ENCODE peak calls at places on chromosomes 4 and X, in eight cellular contexts. Q, S, H, Z, U, M, V and R are unnamed samples.

GRCh38 chrX:85001344-85001743 is 2.3 kb upstream of the APOOL start:
- DNase-seq in H (no peak), S (no peak), V (no peak), Q (no peak), Z (no peak), U (no peak), M (no peak), R (no peak)

GRCh38 chr4:73251384-73251783 is 7.2 kb downstream of the ANKRD17 start:
- DNase-seq in Q (no peak), V (no peak), U (no peak), Z (no peak), M (no peak), S (no peak), H (peak), R (no peak)

GRCh38 chr4:55980725-55981124 is 32.0 kb downstream of the CEP135 start:
- DNase-seq in U (no peak), M (no peak), S (no peak), Q (no peak), Z (no peak), H (no peak), V (no peak), R (no peak)

GRCh38 chr4:184265566-184266351 is 48.1 kb upstream of the ENPP6 start:
- DNase-seq in U (no peak), Q (no peak), H (no peak), Z (no peak), V (no peak), M (peak), S (no peak), R (no peak)

GRCh38 chrX:38816158-38816557 is 14.9 kb downstream of the MID1IP1 start:
- DNase-seq in Q (no peak), Z (no peak), S (no peak), M (no peak), V (no peak), H (no peak), U (no peak), R (no peak)

GRCh38 chrX:78513996-78514745 is 145.0 kb downstream of the RTL3 start:
- DNase-seq in M (no peak), S (no peak), U (no peak), Q (no peak), Z (no peak), H (peak), V (no peak), R (no peak)

GRCh38 chr4:59848457-59848856 is 1351.7 kb upstream of the ADGRL3 start:
- DNase-seq in V (no peak), Z (no peak), M (no peak), U (no peak), S (no peak), H (peak), Q (no peak), R (no peak)

GRCh38 chr4:74631338-74631737 is 163.0 kb downstream of the BTC start:
- DNase-seq in Z (no peak), Q (no peak), M (no peak), V (no peak), U (no peak), H (no peak), S (no peak), R (no peak)

GRCh38 chrX:10900585-10901289 is 210.4 kb upstream of the HCCS start:
- DNase-seq in H (no peak), V (no peak), M (peak), Q (no peak), U (no peak), Z (no peak), S (no peak), R (no peak)

GRCh38 chr4:31741321-31741720 is 1021.2 kb downstream of the PCDH7 start:
- DNase-seq in H (no peak), M (no peak), Z (no peak), S (no peak), V (no peak), Q (no peak), U (no peak), R (no peak)

GRCh38 chrX:131783555-131784338 is 239.4 kb upstream of the STK26 start:
- DNase-seq in Q (no peak), U (peak), M (peak), V (no peak), S (no peak), H (no peak), Z (no peak), R (peak)

DNA sequence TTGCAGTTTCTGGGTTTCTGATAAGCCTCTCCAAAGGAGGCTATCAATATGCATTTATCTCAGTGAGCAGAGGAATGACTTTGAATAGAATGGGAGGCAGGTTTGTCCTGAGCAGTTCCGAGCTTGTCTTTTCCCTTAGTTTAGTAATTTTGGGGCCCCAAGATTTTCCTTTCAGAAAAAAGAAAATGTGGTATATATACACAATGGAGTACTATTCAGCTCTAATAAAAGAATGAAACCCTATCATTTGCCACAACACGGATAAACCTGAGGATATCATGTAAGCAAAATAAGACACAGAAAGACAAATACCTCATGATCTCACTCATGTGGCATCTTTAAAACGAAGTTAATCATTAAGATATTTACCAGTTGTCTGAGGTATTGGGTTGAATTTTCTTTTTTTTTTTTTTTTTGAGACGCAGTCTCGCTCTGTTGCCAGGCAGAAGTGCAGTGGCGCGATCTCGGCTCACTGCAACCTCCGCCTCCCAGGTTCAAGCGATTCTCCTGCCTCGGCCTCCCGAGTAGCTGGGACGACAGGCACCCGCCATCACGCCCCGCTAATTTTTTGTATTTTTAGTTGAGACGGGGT is 532 bp downstream of the ZNF721 start:
- DNase-seq in M (no peak), Q (no peak), Z (no peak), H (no peak), S (no peak), V (no peak), U (no peak), R (no peak)
- H3K27ac ChIP-seq in M (peak), Q (peak), Z (peak), H (peak), S (peak), V (peak), U (no peak), R (peak)

GRCh38 chr4:185738038-185738552 is 73.9 kb downstream of the SORBS2 start:
- DNase-seq in S (no peak), U (no peak), Z (no peak), H (no peak), V (no peak), Q (no peak), M (peak), R (peak)
- H3K4me3 ChIP-seq in S (no peak), U (no peak), Z (peak), H (no peak), V (no peak), Q (no peak), M (no peak), R (peak)

DNA sequence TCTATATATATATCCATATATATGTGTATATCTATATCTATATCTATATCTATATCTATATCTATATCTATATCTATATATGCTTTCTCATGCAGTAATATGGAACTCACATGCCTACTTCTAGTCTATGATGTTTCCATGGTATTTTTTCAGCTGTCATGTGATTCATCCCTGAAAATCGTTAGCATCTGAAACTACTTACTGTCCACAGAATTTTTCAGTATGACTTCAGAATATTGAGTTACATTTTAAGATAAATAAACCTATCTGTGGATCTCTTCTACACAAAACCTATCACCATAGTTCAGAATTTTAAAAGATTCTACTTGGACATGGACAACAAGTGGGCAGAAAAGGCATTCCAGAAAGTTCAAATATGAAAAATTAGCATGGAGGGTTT is 855.1 kb upstream of the INTU start:
- DNase-seq in S (no peak), Z (no peak), H (no peak), V (peak), Q (no peak), U (no peak), M (peak), R (no peak)
- H3K27ac ChIP-seq in S (no peak), Z (no peak), H (no peak), V (no peak), Q (no peak), U (no peak), M (peak), R (no peak)

GRCh38 chrX:45022144-45022543 is 149.2 kb downstream of the KDM6A start:
- DNase-seq in V (no peak), Z (no peak), S (no peak), H (peak), M (no peak), Q (no peak), U (no peak), R (no peak)

DNA sequence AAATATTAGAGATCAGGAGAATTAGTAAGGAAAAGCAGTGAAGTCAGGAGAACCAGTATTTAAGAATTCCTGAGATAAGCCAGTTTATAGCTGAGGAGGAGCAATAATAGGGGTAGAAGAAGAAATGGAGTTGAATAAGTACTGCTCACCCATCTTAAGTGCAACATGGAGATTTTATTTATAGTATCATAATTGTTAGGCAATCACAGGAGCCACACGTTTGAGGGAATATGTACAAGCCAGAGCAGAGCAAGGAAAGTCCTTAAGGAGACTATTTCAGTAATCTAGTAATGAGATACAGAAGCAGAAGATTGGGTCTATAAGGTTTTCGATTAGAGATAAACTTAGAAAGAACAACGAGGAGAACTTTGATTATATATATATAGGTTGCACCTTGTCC is 145.0 kb downstream of the KDM6A start:
- DNase-seq in M (no peak), H (no peak), Z (no peak), V (no peak), Q (no peak), U (no peak), S (no peak), R (no peak)
- H3K4me3 ChIP-seq in M (no peak), H (no peak), Z (no peak), V (no peak), Q (no peak), U (no peak), S (no peak), R (no peak)

DNA sequence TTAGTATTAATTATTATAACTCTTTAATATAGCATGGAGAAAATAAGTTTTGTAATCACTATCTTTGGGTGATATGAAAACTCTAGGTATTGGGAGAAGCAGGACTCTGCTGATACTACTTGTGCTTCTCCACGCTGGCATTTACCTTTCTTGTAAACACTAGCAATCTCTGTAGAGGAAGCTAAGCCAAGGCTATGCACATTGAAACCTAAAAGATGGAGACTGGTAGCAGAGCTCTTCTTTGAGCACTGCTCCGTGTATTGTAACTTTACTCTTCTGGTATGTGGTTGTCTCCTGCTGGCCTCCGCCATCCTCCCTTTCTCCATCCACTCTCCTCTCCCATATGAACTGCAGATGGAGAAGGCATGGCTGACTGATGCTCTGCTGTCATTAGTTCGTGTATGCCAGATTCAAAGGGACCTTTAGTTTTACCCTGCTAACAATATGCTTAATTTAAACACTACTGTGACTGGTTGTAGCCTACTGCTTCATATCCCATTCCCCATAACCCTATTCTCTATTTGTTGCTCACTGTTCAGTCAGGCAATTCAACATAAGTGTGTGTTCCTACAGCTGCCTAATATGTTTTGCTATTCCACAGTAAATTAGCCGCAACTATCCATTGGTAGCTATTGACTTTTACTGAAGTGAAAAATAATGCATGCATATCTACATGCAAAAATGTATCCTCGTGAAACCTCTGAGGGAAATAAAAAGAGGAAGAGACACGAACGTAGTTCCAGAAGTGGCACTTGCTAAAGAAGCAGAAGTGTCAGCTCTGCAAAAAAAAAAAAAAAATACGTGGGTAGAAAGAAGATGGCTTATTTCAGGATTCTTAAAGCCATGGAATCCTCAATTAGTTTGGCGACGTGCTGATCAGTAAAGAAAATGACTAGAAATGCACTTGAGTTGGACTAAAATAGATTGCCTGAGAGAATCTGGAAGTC is 55.6 kb upstream of the CCSER1 start:
- DNase-seq in U (no peak), M (no peak), H (no peak), Z (no peak), Q (no peak), S (no peak), V (no peak), R (no peak)
- H3K27ac ChIP-seq in U (no peak), M (no peak), H (no peak), Z (no peak), Q (no peak), S (no peak), V (no peak), R (no peak)

DNA sequence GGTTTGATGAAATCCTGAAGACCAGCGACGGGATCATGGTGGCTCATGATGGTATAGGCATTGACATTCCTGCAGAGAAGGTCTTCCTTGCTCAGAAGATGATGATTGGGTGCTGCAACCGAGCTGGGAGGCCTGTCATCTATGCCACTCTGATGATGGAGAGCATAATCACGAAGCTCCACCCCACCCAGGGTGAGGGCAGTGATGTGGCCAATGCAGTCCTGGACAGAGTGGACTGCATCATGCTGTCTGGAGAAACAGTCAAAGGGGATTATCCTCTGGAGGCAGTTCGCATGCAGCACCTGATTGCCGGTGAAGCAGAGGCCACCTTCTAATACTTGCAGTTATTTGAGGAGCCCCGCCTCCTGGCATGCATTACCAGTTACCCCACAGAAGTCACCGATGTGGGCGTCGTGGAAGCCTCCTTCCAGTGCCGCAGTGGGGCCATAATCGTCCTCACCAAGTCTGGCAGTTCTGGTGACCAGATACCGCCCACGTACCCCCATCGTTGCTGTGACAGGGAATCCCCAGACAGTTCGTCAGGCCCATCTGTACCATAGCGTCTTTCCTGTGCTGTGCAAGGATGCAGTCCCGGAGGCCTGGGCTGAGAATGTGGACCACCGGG is 140.1 kb downstream of the EDA2R start:
- DNase-seq in Q (no peak), Z (no peak), M (no peak), V (no peak), U (no peak), H (no peak), S (no peak), R (no peak)
- H3K4me3 ChIP-seq in Q (no peak), Z (no peak), M (no peak), V (no peak), U (no peak), H (no peak), S (no peak), R (no peak)

DNA sequence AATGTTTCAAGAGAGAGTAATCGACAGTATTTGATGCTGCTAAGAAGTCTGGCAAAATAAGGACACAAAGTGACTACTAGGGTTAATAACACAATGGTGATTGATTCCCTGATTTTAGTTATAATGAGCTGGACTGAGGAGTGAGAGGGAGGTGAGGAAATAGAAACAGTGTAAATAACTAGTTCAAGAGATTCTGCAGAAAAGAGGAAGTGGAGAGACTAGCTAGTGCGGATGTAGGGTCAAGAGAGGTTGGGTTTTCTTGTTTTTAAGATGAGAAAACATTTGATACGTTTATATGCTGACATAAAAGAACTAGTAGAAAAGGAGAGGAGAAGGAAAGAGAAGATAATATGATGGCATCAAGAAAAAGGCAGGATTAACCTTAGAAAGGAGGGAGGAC is 12.2 kb upstream of the TRPC5 start:
- DNase-seq in Z (no peak), Q (no peak), S (no peak), V (no peak), H (no peak), M (no peak), U (no peak), R (no peak)
- H3K27ac ChIP-seq in Z (no peak), Q (no peak), S (no peak), V (no peak), H (no peak), M (no peak), U (no peak), R (no peak)

GRCh38 chr4:100086766-100087431 is 103.4 kb downstream of the DDIT4L start:
- DNase-seq in Z (no peak), S (no peak), Q (no peak), U (no peak), H (peak), V (no peak), M (no peak), R (no peak)
- H3K4me3 ChIP-seq in Z (no peak), S (no peak), Q (no peak), U (no peak), H (no peak), V (no peak), M (no peak), R (no peak)

DNA sequence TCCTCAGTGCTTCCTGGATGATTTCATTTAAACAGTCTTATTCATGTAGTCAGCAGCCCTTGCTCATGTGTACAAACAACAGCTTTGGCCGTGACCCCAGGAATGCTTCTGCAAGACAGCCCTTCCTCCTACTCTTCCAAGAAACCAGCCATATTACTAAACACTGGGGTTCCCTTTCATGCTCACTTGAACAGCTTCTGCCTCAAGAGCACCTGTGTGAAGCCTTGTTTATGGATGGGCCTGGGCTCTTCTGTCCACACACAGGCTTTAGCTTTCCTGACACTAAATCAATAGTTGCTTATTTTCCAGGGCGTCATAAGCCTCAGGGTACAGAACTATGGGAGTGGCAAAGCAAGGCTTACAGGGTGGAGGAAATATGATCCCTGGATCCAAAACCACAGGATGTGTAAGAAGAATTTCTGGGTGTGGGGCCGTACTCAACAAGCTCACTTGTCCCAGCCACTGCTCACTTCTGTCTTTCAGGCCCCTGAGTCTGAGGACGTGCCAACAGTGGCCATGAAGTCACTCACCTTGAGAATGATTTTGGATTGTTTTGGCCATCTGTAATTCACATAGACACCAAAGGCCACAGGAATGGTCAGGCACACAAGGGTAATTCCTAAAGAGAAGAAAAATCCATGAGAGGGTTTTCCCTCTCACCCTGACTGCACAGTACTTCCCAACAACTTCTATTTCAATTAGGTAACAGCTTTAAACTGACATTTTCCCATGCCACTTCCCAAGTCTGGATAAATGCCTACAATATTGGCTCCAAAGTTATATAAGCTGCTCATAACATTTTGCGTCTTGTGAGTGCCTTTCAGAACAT is 17.7 kb downstream of the SLC10A6 start:
- DNase-seq in S (no peak), Z (peak), M (peak), H (no peak), Q (no peak), U (no peak), V (peak), R (peak)
- H3K27ac ChIP-seq in S (peak), Z (peak), M (peak), H (no peak), Q (no peak), U (no peak), V (peak), R (peak)

GRCh38 chr4:110636231-110636676 is 13.4 kb upstream of the PITX2 start:
- DNase-seq in S (no peak), M (no peak), H (peak), U (no peak), Q (no peak), Z (no peak), V (no peak), R (no peak)

GRCh38 chr4:110639207-110640092 is 16.6 kb upstream of the PITX2 start:
- DNase-seq in U (no peak), V (no peak), Z (no peak), S (no peak), M (no peak), H (peak), Q (no peak), R (no peak)

GRCh38 chr4:110636677-110637407 is 14.0 kb upstream of the PITX2 start:
- DNase-seq in Q (no peak), Z (no peak), S (no peak), M (peak), H (peak), U (no peak), V (no peak), R (no peak)

GRCh38 chr4:110638347-110638746 is 15.5 kb upstream of the PITX2 start:
- DNase-seq in S (no peak), H (peak), M (no peak), V (no peak), U (no peak), Z (no peak), Q (no peak), R (no peak)

GRCh38 chr4:110637408-110638131 is 14.7 kb upstream of the PITX2 start:
- DNase-seq in V (no peak), H (peak), Z (no peak), S (no peak), M (no peak), U (no peak), Q (no peak), R (no peak)
- H3K4me3 ChIP-seq in V (peak), H (peak), Z (peak), S (peak), M (peak), U (no peak), Q (no peak), R (peak)